ENCODE peak calls at places on chromosomes 11 and 22, in seven cellular contexts. R, B, A, C, I, K and D are unnamed samples.
A peak's percentile ranks its signal among the peaks of the same experiment; 100 is the strongest.

GRCh38 chr11:118621071-118621815 is 13.8 kb downstream of the PHLDB1 start:
- DNase-seq in R (no peak), B (peak; percentile 90), A (peak; percentile 97), C (peak; percentile 51), I (peak; percentile 90), K (peak; percentile 95), D (no peak)

GRCh38 chr11:126628790-126629621 is 273.5 kb downstream of the ST3GAL4 start:
- DNase-seq in R (no peak), B (no peak), A (no peak), C (no peak), I (no peak), K (no peak), D (no peak)

GRCh38 chr11:57146301-57146700 is 35.5 kb upstream of the LRRC55 start:
- DNase-seq in R (no peak), B (no peak), A (no peak), C (no peak), I (no peak), K (no peak), D (no peak)

GRCh38 chr22:21876486-21877176 is 9.2 kb upstream of the MAPK1 start:
- DNase-seq in R (no peak), B (no peak), A (no peak), C (no peak), I (peak; percentile 38), K (no peak), D (no peak)

GRCh38 chr11:129720994-129721393 is 94.7 kb upstream of the TMEM45B start:
- DNase-seq in R (no peak), B (no peak), A (no peak), C (no peak), I (no peak), K (no peak), D (no peak)

GRCh38 chr22:36303874-36304273 is 50.9 kb downstream of the APOL1 start:
- DNase-seq in R (no peak), B (no peak), A (no peak), C (no peak), I (no peak), K (peak; percentile 76), D (no peak)

GRCh38 chr11:3169235-3169951 is 4.3 kb upstream of the OSBPL5 start:
- DNase-seq in R (peak; percentile 31), B (peak; percentile 55), A (peak; percentile 73), C (peak; percentile 21), I (peak; percentile 60), K (peak; percentile 80), D (no peak)

GRCh38 chr22:17773606-17774205 is 563 bp downstream of the BID start:
- DNase-seq in R (peak; percentile 12), B (peak; percentile 38), A (peak; percentile 78), C (no peak), I (no peak), K (no peak), D (no peak)

GRCh38 chr11:72235351-72236057 is 8.5 kb downstream of the PHOX2A start:
- DNase-seq in R (no peak), B (no peak), A (no peak), C (no peak), I (no peak), K (peak; percentile 74), D (no peak)

DNA sequence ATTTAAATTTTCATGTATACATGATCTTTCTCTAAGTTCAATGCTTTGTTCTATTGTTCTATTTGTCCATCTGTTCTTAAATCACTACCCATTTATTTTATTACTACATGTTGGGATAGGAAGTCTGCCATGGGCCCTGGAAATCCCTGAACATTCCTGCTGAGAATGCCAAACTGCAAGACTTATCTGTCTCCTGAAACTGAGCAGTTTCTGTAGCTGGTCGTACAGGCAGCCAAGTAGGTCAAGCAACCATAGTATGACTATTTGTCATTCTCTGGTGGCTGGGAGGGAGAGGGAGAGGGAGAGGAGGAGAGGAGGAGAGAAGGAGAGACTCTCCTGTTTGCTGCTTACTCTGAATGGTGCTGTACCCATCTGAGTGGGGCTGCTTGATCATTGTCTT is 82.8 kb upstream of the SNX19 start:
- DNase-seq in R (no peak), B (no peak), A (no peak), C (no peak), I (peak; percentile 27), K (no peak), D (peak; percentile 40)
- H3K27ac ChIP-seq in R (peak overlapping the region; percentile 62), B (no peak overlapping the region), A (no peak overlapping the region), C (no peak overlapping the region), I (no peak overlapping the region), K (no peak overlapping the region), D (peak overlapping the region; percentile 83)

DNA sequence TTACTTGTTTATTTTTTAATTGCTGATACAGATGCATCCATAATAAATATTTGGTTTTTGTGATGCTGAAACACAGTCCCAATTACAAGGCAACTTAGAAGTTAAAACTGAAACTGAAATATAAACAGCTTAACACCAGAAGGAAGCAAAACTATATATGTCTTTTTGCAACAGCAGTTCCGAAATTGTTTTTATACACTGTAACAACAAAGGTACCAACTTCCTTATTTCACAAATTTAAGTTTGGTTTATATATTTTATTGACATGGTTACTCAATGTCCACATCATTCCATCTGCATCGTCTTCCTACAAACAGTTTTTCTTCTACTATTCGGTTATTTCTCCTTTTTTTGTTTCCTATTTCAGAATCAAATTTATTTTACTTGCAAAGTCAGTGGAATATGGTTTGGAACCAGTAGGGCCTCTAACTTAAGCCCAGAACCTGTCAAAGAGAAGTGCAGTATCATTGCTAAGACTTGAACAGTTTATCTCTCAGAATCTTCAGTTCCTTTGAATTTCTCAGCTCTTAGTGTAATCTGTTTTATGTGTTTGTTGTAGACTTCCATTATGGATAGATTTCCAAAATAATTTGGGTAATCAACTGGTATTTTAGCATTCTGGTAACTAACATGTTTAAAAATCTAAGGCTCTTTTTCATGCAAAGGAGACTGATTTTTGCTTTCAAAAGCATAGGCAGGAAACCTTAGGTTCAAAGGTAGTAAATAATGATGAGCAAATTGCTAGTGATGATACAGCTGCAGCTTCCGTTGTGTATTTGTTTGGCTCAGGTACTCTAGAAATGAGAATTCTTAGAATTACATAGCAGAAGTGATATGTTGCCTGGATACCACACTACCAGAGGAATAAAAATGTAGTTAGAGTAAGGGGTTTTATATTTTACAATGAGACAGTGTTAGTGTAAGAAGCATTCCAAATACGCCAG is 8.2 kb upstream of the HSPA8 start:
- DNase-seq in R (no peak), B (no peak), A (no peak), C (no peak), I (no peak), K (no peak), D (no peak)
- H3K27ac ChIP-seq in R (no peak overlapping the region), B (peak overlapping the region; percentile 55), A (no peak overlapping the region), C (no peak overlapping the region), I (no peak overlapping the region), K (no peak overlapping the region), D (no peak overlapping the region)

GRCh38 chr22:30667092-30667485 is 586 bp downstream of the DUSP18 start:
- DNase-seq in R (no peak), B (no peak), A (no peak), C (peak; percentile 3), I (no peak), K (no peak), D (no peak)
- H3K27ac ChIP-seq in R (peak overlapping the region; percentile 88), B (peak overlapping the region; percentile 72), A (no peak overlapping the region), C (peak overlapping the region; percentile 81), I (no peak overlapping the region), K (no peak overlapping the region), D (no peak overlapping the region)

GRCh38 chr11:60394666-60395343 is 1.5 kb upstream of the MS4A14 start:
- DNase-seq in R (no peak), B (no peak), A (no peak), C (no peak), I (no peak), K (no peak), D (no peak)
- H3K27ac ChIP-seq in R (no peak overlapping the region), B (no peak overlapping the region), A (no peak overlapping the region), C (no peak overlapping the region), I (no peak overlapping the region), K (no peak overlapping the region), D (no peak overlapping the region)

GRCh38 chr11:86473991-86474833 is 99.5 kb downstream of the CCDC81 start:
- DNase-seq in R (peak; percentile 43), B (peak; percentile 44), A (no peak), C (no peak), I (no peak), K (no peak), D (no peak)
- H3K27ac ChIP-seq in R (peak overlapping the region; percentile 61), B (peak overlapping the region; percentile 77), A (no peak overlapping the region), C (no peak overlapping the region), I (peak overlapping the region; percentile 5), K (peak overlapping the region; percentile 63), D (peak overlapping the region; percentile 20)